ENCODE peak calls at places on chromosomes 6 and 20, in eight cellular contexts. One of them, this sample, is unnamed.

GRCh38 chr6:104859225-104860146 is at the start of gene HACE1:
- DNase-seq in CD4-positive, alpha-beta T cell: peak
- DNase-seq in T1000: peak
- DNase-seq in DMS53: peak
- DNase-seq in GM20000: peak
- DNase-seq in activated T-cell treated with anti-CD3 and anti-CD28 coated beads, Interleukin-2, amount 50 U/mL, for 4 hours: peak
- DNase-seq in kidney glomerular epithelial cell: peak
- DNase-seq in fibroblast of mammary gland: peak
- DNase-seq in this sample: peak

GRCh38 chr6:119200774-119201173 is 122.3 kb upstream of the FAM184A start:
- DNase-seq in activated T-cell treated with anti-CD3 and anti-CD28 coated beads, Interleukin-2, amount 50 U/mL, for 4 hours: no peak
- DNase-seq in GM20000: no peak
- DNase-seq in T1000: no peak
- DNase-seq in DMS53: no peak
- DNase-seq in CD4-positive, alpha-beta T cell: no peak
- DNase-seq in fibroblast of mammary gland: no peak
- DNase-seq in kidney glomerular epithelial cell: peak
- DNase-seq in this sample: no peak

GRCh38 chr6:158939255-158940170 is 60.5 kb downstream of the RSPH3 start:
- DNase-seq in CD4-positive, alpha-beta T cell: no peak
- DNase-seq in activated T-cell treated with anti-CD3 and anti-CD28 coated beads, Interleukin-2, amount 50 U/mL, for 4 hours: no peak
- DNase-seq in kidney glomerular epithelial cell: no peak
- DNase-seq in T1000: no peak
- DNase-seq in DMS53: peak
- DNase-seq in GM20000: no peak
- DNase-seq in fibroblast of mammary gland: no peak
- DNase-seq in this sample: peak

GRCh38 chr6:46103437-46103836 is 26.4 kb upstream of the ENPP4 start:
- DNase-seq in kidney glomerular epithelial cell: peak
- DNase-seq in activated T-cell treated with anti-CD3 and anti-CD28 coated beads, Interleukin-2, amount 50 U/mL, for 4 hours: no peak
- DNase-seq in T1000: no peak
- DNase-seq in fibroblast of mammary gland: peak
- DNase-seq in CD4-positive, alpha-beta T cell: no peak
- DNase-seq in GM20000: no peak
- DNase-seq in DMS53: peak
- DNase-seq in this sample: no peak

GRCh38 chr20:51595744-51596143 is 53.2 kb upstream of the NFATC2 start:
- DNase-seq in CD4-positive, alpha-beta T cell: no peak
- DNase-seq in DMS53: no peak
- DNase-seq in T1000: no peak
- DNase-seq in GM20000: no peak
- DNase-seq in fibroblast of mammary gland: no peak
- DNase-seq in kidney glomerular epithelial cell: no peak
- DNase-seq in activated T-cell treated with anti-CD3 and anti-CD28 coated beads, Interleukin-2, amount 50 U/mL, for 4 hours: no peak
- DNase-seq in this sample: no peak

GRCh38 chr20:44909872-44910689 is at the start of gene PABPC1L:
- DNase-seq in fibroblast of mammary gland: peak
- DNase-seq in T1000: peak
- DNase-seq in DMS53: peak
- DNase-seq in GM20000: peak
- DNase-seq in CD4-positive, alpha-beta T cell: peak
- DNase-seq in kidney glomerular epithelial cell: peak
- DNase-seq in activated T-cell treated with anti-CD3 and anti-CD28 coated beads, Interleukin-2, amount 50 U/mL, for 4 hours: peak
- DNase-seq in this sample: peak

GRCh38 chr6:129498950-129499870 is 210.8 kb downstream of the ARHGAP18 start:
- DNase-seq in GM20000: peak
- DNase-seq in kidney glomerular epithelial cell: peak
- DNase-seq in fibroblast of mammary gland: peak
- DNase-seq in activated T-cell treated with anti-CD3 and anti-CD28 coated beads, Interleukin-2, amount 50 U/mL, for 4 hours: no peak
- DNase-seq in CD4-positive, alpha-beta T cell: no peak
- DNase-seq in DMS53: peak
- DNase-seq in T1000: no peak
- DNase-seq in this sample: peak

GRCh38 chr20:57198359-57199072 is 67.9 kb downstream of the BMP7 start:
- DNase-seq in T1000: no peak
- DNase-seq in GM20000: no peak
- DNase-seq in activated T-cell treated with anti-CD3 and anti-CD28 coated beads, Interleukin-2, amount 50 U/mL, for 4 hours: no peak
- DNase-seq in kidney glomerular epithelial cell: no peak
- DNase-seq in CD4-positive, alpha-beta T cell: no peak
- DNase-seq in DMS53: no peak
- DNase-seq in fibroblast of mammary gland: no peak
- DNase-seq in this sample: no peak

GRCh38 chr6:157287247-157287850 is 36.0 kb downstream of the TMEM242 start:
- DNase-seq in T1000: no peak
- DNase-seq in activated T-cell treated with anti-CD3 and anti-CD28 coated beads, Interleukin-2, amount 50 U/mL, for 4 hours: no peak
- DNase-seq in DMS53: no peak
- DNase-seq in CD4-positive, alpha-beta T cell: no peak
- DNase-seq in fibroblast of mammary gland: no peak
- DNase-seq in kidney glomerular epithelial cell: no peak
- DNase-seq in GM20000: no peak
- DNase-seq in this sample: no peak

GRCh38 chr6:116220172-116220571 is 33.7 kb downstream of the TSPYL4 start:
- DNase-seq in GM20000: no peak
- DNase-seq in DMS53: peak
- DNase-seq in fibroblast of mammary gland: peak
- DNase-seq in kidney glomerular epithelial cell: no peak
- DNase-seq in activated T-cell treated with anti-CD3 and anti-CD28 coated beads, Interleukin-2, amount 50 U/mL, for 4 hours: no peak
- DNase-seq in CD4-positive, alpha-beta T cell: no peak
- DNase-seq in T1000: no peak
- DNase-seq in this sample: no peak

GRCh38 chr6:143399176-143399575 is 51.3 kb downstream of the ADAT2 start:
- DNase-seq in kidney glomerular epithelial cell: no peak
- DNase-seq in DMS53: no peak
- DNase-seq in T1000: no peak
- DNase-seq in fibroblast of mammary gland: no peak
- DNase-seq in CD4-positive, alpha-beta T cell: no peak
- DNase-seq in GM20000: no peak
- DNase-seq in activated T-cell treated with anti-CD3 and anti-CD28 coated beads, Interleukin-2, amount 50 U/mL, for 4 hours: no peak
- DNase-seq in this sample: no peak

GRCh38 chr20:14178952-14179351 is 158.5 kb downstream of the FLRT3 start:
- DNase-seq in CD4-positive, alpha-beta T cell: no peak
- DNase-seq in T1000: no peak
- DNase-seq in fibroblast of mammary gland: peak
- DNase-seq in DMS53: no peak
- DNase-seq in GM20000: no peak
- DNase-seq in activated T-cell treated with anti-CD3 and anti-CD28 coated beads, Interleukin-2, amount 50 U/mL, for 4 hours: no peak
- DNase-seq in kidney glomerular epithelial cell: no peak
- DNase-seq in this sample: no peak

This sample was measured in GM13977.